ENCODE peak calls at places on chromosomes 16 and 17, in seven cellular contexts. Q is HT1080; H is activated T-helper 1 cell treated with Interleukin-2 at 50 U/mL for 16 hours; E is ureter; D is AG04450; W is stimulated activated CD8-positive, alpha-beta memory T cell treated with anti-CD3 and anti-CD28 coated beads, Interleukin-2, amount 100 ng/mL, for 1 hour; F is fibroblast of pulmonary artery. V is an unnamed sample.

GRCh38 chr16:50967827-50968612 is 183.1 kb downstream of the SALL1 start:
- DNase-seq in Q (no peak), H (no peak), E (no peak), D (no peak), W (no peak), F (no peak), V (no peak)

GRCh38 chr16:27892879-27893278 is 170.6 kb downstream of the GSG1L start:
- DNase-seq in Q (no peak), H (no peak), E (no peak), D (no peak), W (no peak), F (no peak), V (no peak)

GRCh38 chr17:1907818-1908698 is 78.3 kb downstream of the RPA1 start:
- DNase-seq in Q (no peak), H (no peak), E (no peak), D (no peak), W (no peak), F (peak; percentile 48), V (peak; percentile 77)

GRCh38 chr16:20799599-20799998 is 6.7 kb downstream of the ERI2 start:
- DNase-seq in Q (no peak), H (no peak), E (no peak), D (no peak), W (no peak), F (peak; percentile 35), V (no peak)

GRCh38 chr16:78137782-78138616 is 38.5 kb downstream of the WWOX start:
- DNase-seq in Q (no peak), H (no peak), E (no peak), D (no peak), W (no peak), F (no peak), V (no peak)

GRCh38 chr17:14048169-14048568 is 21.1 kb upstream of the COX10 start:
- DNase-seq in Q (no peak), H (no peak), E (no peak), D (no peak), W (no peak), F (no peak), V (peak; percentile 21)

GRCh38 chr17:50355336-50355700 is 9.4 kb downstream of the XYLT2 start:
- DNase-seq in Q (no peak), H (no peak), E (no peak), D (no peak), W (no peak), F (no peak), V (no peak)

GRCh38 chr17:50866261-50866949 is at the start of gene TOB1:
- DNase-seq in Q (peak; percentile 90), H (peak; percentile 97), E (peak; percentile 98), D (peak; percentile 83), W (peak; percentile 94), F (peak; percentile 96), V (peak; percentile 100)

GRCh38 chr16:18932243-18932997 is 6.2 kb upstream of the SMG1 start:
- DNase-seq in Q (peak; percentile 14), H (no peak), E (no peak), D (no peak), W (no peak), F (peak; percentile 39), V (no peak)

GRCh38 chr17:61389670-61390478 is 9.8 kb upstream of the TBX2 start:
- DNase-seq in Q (peak; percentile 32), H (no peak), E (no peak), D (no peak), W (no peak), F (peak; percentile 53), V (peak; percentile 95)

GRCh38 chr16:84658690-84659089 is 10.4 kb downstream of the KLHL36 start:
- DNase-seq in Q (no peak), H (no peak), E (no peak), D (no peak), W (no peak), F (no peak), V (no peak)

GRCh38 chr17:62135742-62136141 is 70.7 kb upstream of the MED13 start:
- DNase-seq in Q (no peak), H (no peak), E (peak; percentile 3), D (no peak), W (no peak), F (no peak), V (no peak)

GRCh38 chr16:67394271-67395104 is 1.2 kb upstream of the TPPP3 start:
- DNase-seq in Q (no peak), H (no peak), E (no peak), D (no peak), W (no peak), F (no peak), V (peak; percentile 19)

GRCh38 chr17:72588961-72589360 is 468.1 kb downstream of the SOX9 start:
- DNase-seq in Q (peak; percentile 53), H (no peak), E (peak; percentile 85), D (no peak), W (no peak), F (no peak), V (no peak)

GRCh38 chr17:51668155-51668962 is 408.0 kb downstream of the UTP18 start:
- DNase-seq in Q (no peak), H (no peak), E (no peak), D (no peak), W (no peak), F (no peak), V (no peak)

GRCh38 chr17:83088451-83089321 is 9.3 kb downstream of the METRNL start:
- DNase-seq in Q (no peak), H (no peak), E (no peak), D (no peak), W (no peak), F (no peak), V (no peak)

GRCh38 chr17:76237859-76238313 is 2.4 kb downstream of the RNF157 start:
- DNase-seq in Q (no peak), H (no peak), E (no peak), D (no peak), W (no peak), F (no peak), V (no peak)

GRCh38 chr16:35751191-35751941 is 2292.0 kb downstream of the TP53TG3F start:
- DNase-seq in Q (no peak), H (no peak), E (no peak), D (no peak), W (no peak), F (no peak), V (no peak)

GRCh38 chr16:14003119-14003570 is 68.0 kb upstream of the MRTFB start:
- DNase-seq in Q (peak; percentile 32), H (no peak), E (peak; percentile 63), D (no peak), W (no peak), F (peak; percentile 65), V (no peak)

GRCh38 chr16:52435573-52435972 is 111.4 kb downstream of the TOX3 start:
- DNase-seq in Q (no peak), H (no peak), E (no peak), D (no peak), W (no peak), F (no peak), V (peak; percentile 52)

GRCh38 chr16:12082207-12082606 is 105.7 kb downstream of the SNX29 start:
- DNase-seq in Q (no peak), H (no peak), E (peak; percentile 32), D (no peak), W (no peak), F (no peak), V (no peak)

GRCh38 chr16:48367443-48368049 is 17.7 kb downstream of the SIAH1 start:
- DNase-seq in Q (no peak), H (no peak), E (no peak), D (no peak), W (no peak), F (no peak), V (no peak)

GRCh38 chr17:58121925-58122324 is 26.3 kb upstream of the OR4D1 start:
- DNase-seq in Q (peak; percentile 32), H (no peak), E (no peak), D (no peak), W (peak; percentile 9), F (peak; percentile 39), V (peak; percentile 70)

GRCh38 chr17:57916925-57917858 is 38.0 kb downstream of the CUEDC1 start:
- DNase-seq in Q (no peak), H (no peak), E (no peak), D (no peak), W (no peak), F (no peak), V (no peak)

GRCh38 chr17:59611503-59611902 is 8.2 kb upstream of the CLTC start:
- DNase-seq in Q (no peak), H (no peak), E (no peak), D (no peak), W (no peak), F (no peak), V (no peak)

GRCh38 chr17:17568772-17569195 is 22.7 kb downstream of the PEMT start:
- DNase-seq in Q (peak; percentile 57), H (peak; percentile 12), E (peak; percentile 68), D (no peak), W (peak; percentile 35), F (peak; percentile 46), V (peak; percentile 81)

GRCh38 chr16:31298958-31299357 is 39.2 kb downstream of the ITGAM start:
- DNase-seq in Q (no peak), H (no peak), E (no peak), D (no peak), W (no peak), F (peak; percentile 3), V (no peak)

GRCh38 chr16:51708861-51709260 is 557.8 kb upstream of the SALL1 start:
- DNase-seq in Q (no peak), H (no peak), E (no peak), D (no peak), W (no peak), F (no peak), V (no peak)

GRCh38 chr16:48244080-48244862 is at the start of gene LONP2:
- DNase-seq in Q (peak; percentile 86), H (peak; percentile 80), E (peak; percentile 91), D (peak; percentile 55), W (peak; percentile 81), F (peak; percentile 90), V (peak; percentile 90)

V was measured in D341Med.